ENCODE peak calls at places on chromosome 16, in four cellular contexts. B is CD8-positive, alpha-beta T cell; D is right lobe of liver; X is spleen. T is an unnamed sample.

GRCh38 chr16:72400257-72401078 is 228.5 kb upstream of the PMFBP1 start:
- DNase-seq in D (no peak), X (no peak), B (peak; percentile 25), T (no peak)

GRCh38 chr16:85906349-85906748 is 7.4 kb downstream of the IRF8 start:
- DNase-seq in B (no peak), X (peak; percentile 74), D (peak; percentile 95), T (no peak)

GRCh38 chr16:46404028-46404427 is 217.2 kb downstream of the SHCBP1 start:
- DNase-seq in D (no peak), X (no peak), B (no peak), T (no peak)

GRCh38 chr16:89586853-89587252 is 11.3 kb downstream of the CPNE7 start:
- DNase-seq in D (no peak), X (no peak), B (no peak), T (no peak)

GRCh38 chr16:10876799-10877341 is at the start of gene CIITA:
- DNase-seq in B (peak; percentile 48), D (peak; percentile 70), X (peak; percentile 92), T (peak; percentile 76)

GRCh38 chr16:2280461-2280860 is 12.5 kb upstream of the RNPS1 start:
- DNase-seq in X (no peak), D (no peak), B (no peak), T (no peak)

GRCh38 chr16:84196727-84197486 is 6.0 kb downstream of the ADAD2 start:
- DNase-seq in B (no peak), D (no peak), X (no peak), T (no peak)

GRCh38 chr16:71540-72341 is 690 bp downstream of the RHBDF1 start:
- DNase-seq in D (no peak), B (no peak), X (no peak), T (peak; percentile 49)

GRCh38 chr16:52592778-52593177 is 45.8 kb upstream of the TOX3 start:
- DNase-seq in D (no peak), B (no peak), X (no peak), T (no peak)

GRCh38 chr16:27287887-27288286 is 19.3 kb upstream of the NSMCE1 start:
- DNase-seq in D (no peak), B (no peak), X (no peak), T (no peak)

GRCh38 chr16:72847187-72848044 is 200.5 kb downstream of the ZFHX3 start:
- DNase-seq in B (no peak), X (no peak), D (no peak), T (no peak)

GRCh38 chr16:84443166-84443802 is 61.2 kb downstream of the MEAK7 start:
- DNase-seq in B (no peak), D (no peak), X (peak; percentile 54), T (no peak)

GRCh38 chr16:9177861-9178260 is 86.4 kb downstream of the HAPSTR1 start:
- DNase-seq in B (no peak), D (no peak), X (no peak), T (no peak)

GRCh38 chr16:2473999-2474876 is 689 bp upstream of the TBC1D24 start:
- DNase-seq in X (peak; percentile 90), D (peak; percentile 69), B (peak; percentile 60), T (no peak)

GRCh38 chr16:53080345-53081031 is 25.7 kb downstream of the CHD9 start:
- DNase-seq in B (no peak), D (no peak), X (no peak), T (no peak)

GRCh38 chr16:63789603-63790002 is 1332.3 kb downstream of the CDH11 start:
- DNase-seq in D (no peak), B (no peak), X (no peak), T (no peak)

GRCh38 chr16:79540825-79541595 is 59.5 kb downstream of the MAF start:
- DNase-seq in B (no peak), D (no peak), X (no peak), T (no peak)

GRCh38 chr16:49411121-49411970 is 37.7 kb downstream of the C16orf78 start:
- DNase-seq in X (no peak), B (no peak), D (no peak), T (no peak)

GRCh38 chr16:57579361-57579665 is 36.9 kb downstream of the ADGRG5 start:
- DNase-seq in D (no peak), X (no peak), B (no peak), T (peak; percentile 9)

GRCh38 chr16:82580293-82580900 is 46.4 kb upstream of the CDH13 start:
- DNase-seq in B (no peak), X (no peak), D (no peak), T (no peak)
- TF ChIP-seq CTCF in B (no peak), X (no peak), D (peak; percentile 22), T (no peak)

DNA sequence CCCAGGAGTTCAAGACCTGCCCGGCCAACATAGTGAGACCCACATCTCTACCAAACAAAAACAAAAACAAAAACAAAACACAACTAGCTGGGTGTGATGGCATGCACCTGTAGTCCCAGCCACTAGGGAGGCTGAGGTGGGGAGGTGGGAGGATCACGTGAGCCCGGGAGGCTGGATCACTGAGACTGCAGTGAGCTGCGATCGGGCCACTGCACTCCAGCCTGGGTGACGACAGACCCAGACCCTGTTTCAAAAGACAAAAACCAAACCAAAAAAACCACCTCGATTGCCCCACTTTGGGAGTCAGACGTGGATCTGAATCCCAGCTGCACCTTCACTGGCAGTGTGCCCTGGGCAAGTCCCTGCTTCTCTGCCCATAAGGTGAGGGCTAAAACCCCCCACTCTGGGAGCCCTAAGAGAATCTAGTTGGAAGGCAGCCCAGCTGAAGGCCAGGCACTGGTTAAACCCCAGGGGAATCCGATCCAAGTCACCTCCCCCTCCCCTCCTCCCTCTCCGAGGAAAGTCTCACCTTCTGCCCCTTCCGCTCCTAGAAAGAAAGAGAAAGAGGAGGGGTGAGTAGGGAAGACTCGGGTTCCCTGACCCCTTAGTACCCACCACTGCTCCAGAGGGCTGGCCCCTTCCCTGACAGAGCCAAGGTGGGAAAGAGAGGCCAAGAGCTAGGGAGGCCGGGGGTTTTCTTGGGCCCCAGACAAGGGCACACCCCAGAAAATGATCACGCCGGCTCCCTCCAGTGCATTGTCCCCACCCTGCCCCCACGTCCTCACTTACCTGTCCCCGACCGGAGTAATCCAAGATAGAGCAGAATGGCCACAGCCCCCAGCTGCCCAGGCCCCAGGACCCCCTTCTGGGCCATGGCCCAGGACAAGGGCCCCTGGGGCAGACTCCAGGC is 647 bp downstream of the PRSS8 start:
- DNase-seq in X (no peak), B (no peak), D (no peak), T (no peak)
- TF ChIP-seq CTCF in X (no peak), B (no peak), D (peak; percentile 29), T (no peak)

GRCh38 chr16:16096161-16096857 is 127.0 kb downstream of the ABCC6 start:
- DNase-seq in D (no peak), X (no peak), B (no peak), T (no peak)
- TF ChIP-seq CTCF in D (no peak), X (no peak), B (no peak), T (no peak)

GRCh38 chr16:11915644-11916523 is at the start of gene GSPT1:
- DNase-seq in B (peak; percentile 99), D (peak; percentile 99), X (peak; percentile 100), T (peak; percentile 98)
- TF ChIP-seq CTCF in B (no peak), D (peak; percentile 26), X (no peak), T (no peak)

DNA sequence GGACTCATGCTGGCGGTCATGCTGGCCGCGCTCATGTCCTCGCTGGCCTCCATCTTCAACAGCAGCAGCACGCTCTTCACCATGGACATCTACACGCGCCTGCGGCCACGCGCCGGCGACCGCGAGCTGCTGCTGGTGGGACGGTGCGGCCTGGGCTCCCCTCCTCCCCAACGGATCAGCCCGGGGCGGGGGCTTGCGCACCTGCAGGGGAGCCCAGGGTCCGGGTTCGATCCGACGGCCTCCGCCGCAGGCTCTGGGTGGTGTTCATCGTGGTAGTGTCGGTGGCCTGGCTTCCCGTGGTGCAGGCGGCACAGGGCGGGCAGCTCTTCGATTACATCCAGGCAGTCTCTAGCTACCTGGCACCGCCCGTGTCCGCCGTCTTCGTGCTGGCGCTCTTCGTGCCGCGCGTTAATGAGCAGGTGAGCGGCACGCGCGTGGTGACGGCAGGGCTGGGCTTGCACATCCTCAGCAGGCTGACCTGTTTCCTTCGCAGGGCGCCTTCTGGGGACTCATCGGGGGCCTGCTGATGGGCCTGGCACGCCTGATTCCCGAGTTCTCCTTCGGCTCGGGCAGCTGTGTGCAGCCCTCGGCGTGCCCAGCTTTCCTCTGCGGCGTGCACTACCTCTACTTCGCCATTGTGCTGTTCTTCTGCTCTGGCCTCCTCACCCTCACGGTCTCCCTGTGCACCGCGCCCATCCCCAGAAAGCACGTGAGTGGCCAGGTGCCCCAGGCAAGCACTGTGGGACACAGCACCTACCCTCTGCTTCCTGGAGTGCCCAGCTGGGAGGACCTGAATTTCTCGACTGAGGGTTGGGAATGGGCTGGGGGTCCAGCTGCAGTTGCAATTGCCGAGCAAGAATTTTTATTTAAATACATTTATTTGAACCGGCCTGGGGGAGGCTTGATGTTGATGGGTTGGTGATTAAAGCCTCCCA is 6.0 kb downstream of the SLC5A2 start:
- DNase-seq in D (peak; percentile 58), X (peak; percentile 82), B (no peak), T (no peak)
- TF ChIP-seq CTCF in D (no peak), X (no peak), B (no peak), T (no peak)

DNA sequence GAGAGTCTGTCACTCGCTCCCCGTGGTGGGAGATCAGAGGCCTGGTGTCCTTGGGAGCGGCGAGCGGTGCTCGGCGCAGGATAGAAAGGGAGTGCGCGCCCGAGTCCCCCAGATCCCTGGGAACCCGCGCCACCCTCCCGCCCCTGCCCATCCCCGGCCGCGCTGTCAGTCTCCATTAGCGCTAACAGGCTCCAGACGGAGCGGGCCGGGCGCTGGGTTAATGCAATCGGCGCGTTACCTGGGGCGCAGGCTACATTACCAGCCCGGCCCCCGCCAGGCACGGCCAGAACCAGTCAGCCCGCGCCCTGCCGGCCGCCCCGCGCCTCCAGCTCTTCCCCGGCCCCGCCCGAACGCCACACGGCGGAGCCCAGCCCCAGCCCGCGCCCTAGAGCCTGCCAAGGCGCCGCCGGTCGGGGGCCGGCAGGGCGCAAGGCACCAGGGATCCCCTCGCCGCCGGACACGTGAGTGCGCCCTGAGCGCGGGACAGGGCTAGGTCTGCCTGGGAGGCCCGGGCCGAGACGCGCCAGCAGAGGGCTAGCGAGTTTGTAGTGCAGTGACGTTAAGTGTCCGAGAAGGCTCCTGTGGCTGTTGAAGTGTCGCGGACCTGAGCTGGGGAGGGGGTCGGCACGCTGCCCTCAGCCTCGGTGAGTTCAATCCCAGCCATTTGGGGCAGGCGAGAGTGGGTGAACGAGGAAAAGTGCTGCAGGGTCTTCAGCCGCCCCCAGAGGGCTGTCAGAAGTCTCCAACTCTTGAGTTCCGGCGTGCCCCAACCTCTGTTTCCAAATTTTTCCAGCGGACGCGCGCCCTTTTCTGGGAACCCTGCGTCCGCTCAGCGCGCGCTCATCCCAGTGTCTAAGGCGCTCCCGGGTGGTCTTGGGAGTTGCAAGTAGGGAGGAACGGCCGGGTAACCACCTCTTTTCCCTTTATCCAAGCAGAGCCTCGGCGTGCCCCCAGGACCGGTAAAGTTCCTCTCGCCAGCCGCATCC is at the start of gene SLC6A2:
- DNase-seq in D (no peak), B (no peak), X (no peak), T (no peak)
- TF ChIP-seq CTCF in D (no peak), B (no peak), X (no peak), T (no peak)

GRCh38 chr16:3793161-3793576 is 75.8 kb upstream of the TRAP1 start:
- DNase-seq in D (no peak), X (no peak), B (peak; percentile 24), T (no peak)
- TF ChIP-seq CTCF in D (no peak), X (no peak), B (no peak), T (no peak)

T was measured in omental fat pad.